ENCODE peak calls at places on chromosome X, in five cellular contexts. D is K562, Q is fibroblast of lung, S is IMR-90, E is A549. W is an unnamed sample.

GRCh38 chrX:116873678-116874077 is 410.9 kb upstream of the CT83 start:
- DNase-seq in D (no peak), Q (peak), S (no peak), E (peak), W (no peak)

GRCh38 chrX:148574247-148574973 is 74.0 kb downstream of the AFF2 start:
- DNase-seq in D (no peak), Q (peak), S (no peak), E (no peak), W (no peak)

GRCh38 chrX:6002056-6002455 is 226.6 kb downstream of the NLGN4X start:
- DNase-seq in D (no peak), Q (no peak), S (no peak), E (no peak), W (peak)

GRCh38 chrX:92232182-92232581 is 453.0 kb downstream of the PCDH11X start:
- DNase-seq in D (no peak), Q (peak), S (peak), E (peak), W (no peak)

GRCh38 chrX:52082578-52082977 is 13.6 kb upstream of the MAGED4B start:
- DNase-seq in D (no peak), Q (peak), S (no peak), E (no peak), W (no peak)

GRCh38 chrX:1093112-1093511 is 119.3 kb downstream of the CRLF2 start:
- DNase-seq in D (no peak), Q (no peak), S (no peak), E (no peak), W (no peak)

GRCh38 chrX:103464071-103464773 is 55.1 kb downstream of the RAB40A start:
- DNase-seq in D (peak), Q (peak), S (peak), E (peak), W (peak)

GRCh38 chrX:131801911-131802310 is 221.2 kb upstream of the STK26 start:
- DNase-seq in D (no peak), Q (no peak), S (no peak), E (no peak), W (no peak)

GRCh38 chrX:29652484-29652883 is 562.9 kb upstream of the MAGEB2 start:
- DNase-seq in D (no peak), Q (peak), S (peak), E (no peak), W (no peak)

GRCh38 chrX:133741303-133741702 is 244.1 kb downstream of the GPC3 start:
- DNase-seq in D (no peak), Q (peak), S (peak), E (no peak), W (no peak)

GRCh38 chrX:46791927-46792825 is 33.3 kb upstream of the SLC9A7 start:
- DNase-seq in D (no peak), Q (peak), S (peak), E (peak), W (no peak)

GRCh38 chrX:330726-331144 is 12.1 kb upstream of the GTPBP6 start:
- DNase-seq in D (no peak), Q (no peak), S (no peak), E (no peak), W (no peak)

GRCh38 chrX:2703991-2704369 is 12.9 kb downstream of the CD99 start:
- DNase-seq in D (no peak), Q (peak), S (no peak), E (no peak), W (peak)

GRCh38 chrX:68648960-68649359 is 1.5 kb downstream of the STARD8 start:
- DNase-seq in D (no peak), Q (peak), S (peak), E (peak), W (no peak)

GRCh38 chrX:68934922-68935321 is 106.1 kb downstream of the EFNB1 start:
- DNase-seq in D (no peak), Q (no peak), S (no peak), E (no peak), W (no peak)

GRCh38 chrX:150696264-150696789 is 3.1 kb downstream of the MTMR1 start:
- DNase-seq in D (no peak), Q (no peak), S (no peak), E (no peak), W (peak)
- TF ChIP-seq CTCF in D (no peak), Q (no peak), S (no peak), E (no peak), W (no peak)

DNA sequence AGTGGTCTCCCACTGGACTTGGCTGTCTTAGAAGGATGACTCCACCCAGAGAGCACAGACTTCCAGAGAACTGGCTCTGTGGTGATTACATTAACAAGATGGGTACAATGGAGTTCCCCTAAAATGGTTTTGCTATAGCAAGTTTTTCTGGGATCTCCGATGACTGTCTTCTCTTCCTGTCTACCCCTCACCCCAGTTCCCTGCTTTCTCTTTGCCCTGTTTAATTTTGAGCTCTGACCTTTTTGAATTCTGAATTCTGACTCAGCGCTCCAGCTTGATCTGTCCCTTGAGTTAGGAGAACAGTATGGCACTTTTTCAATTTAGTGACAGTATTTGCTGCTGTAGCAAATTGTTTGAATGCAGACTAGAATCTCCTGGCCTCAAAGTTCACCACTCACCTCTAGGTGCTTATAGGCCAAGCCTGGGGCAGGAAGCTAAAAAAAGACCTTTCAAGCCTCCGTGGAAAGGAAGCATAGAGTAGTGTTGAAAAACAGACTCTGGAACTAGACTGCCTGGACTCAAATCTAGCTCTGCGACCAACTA is 7.0 kb downstream of the MSN start:
- DNase-seq in D (no peak), Q (peak), S (peak), E (no peak), W (no peak)
- H3K4me2 ChIP-seq in D (peak), Q (peak), S (peak), E (peak), W (peak)

GRCh38 chrX:153597351-153597750 is 1.6 kb downstream of the CCNQ start:
- DNase-seq in D (no peak), Q (no peak), S (no peak), E (no peak), W (no peak)

GRCh38 chrX:153599192-153600031 is 473 bp upstream of the CCNQ start:
- DNase-seq in D (peak), Q (peak), S (peak), E (peak), W (peak)

GRCh38 chrX:153600921-153601320 is 2.0 kb upstream of the CCNQ start:
- DNase-seq in D (no peak), Q (no peak), S (no peak), E (no peak), W (no peak)

GRCh38 chrX:153600032-153600373 is 1.1 kb upstream of the CCNQ start:
- DNase-seq in D (no peak), Q (no peak), S (no peak), E (peak), W (peak)

GRCh38 chrX:153598541-153599191 is at the start of gene CCNQ:
- DNase-seq in D (peak), Q (peak), S (peak), E (peak), W (peak)
- TF ChIP-seq CTCF in D (no peak), Q (no peak), S (no peak), E (no peak), W (no peak)

GRCh38 chrX:129480889-129481288 is 42.4 kb downstream of the SMARCA1 start:
- DNase-seq in D (no peak), Q (no peak), S (no peak), E (no peak), W (no peak)
- H3K4me2 ChIP-seq in D (no peak), Q (no peak), S (no peak), E (no peak), W (no peak)

DNA sequence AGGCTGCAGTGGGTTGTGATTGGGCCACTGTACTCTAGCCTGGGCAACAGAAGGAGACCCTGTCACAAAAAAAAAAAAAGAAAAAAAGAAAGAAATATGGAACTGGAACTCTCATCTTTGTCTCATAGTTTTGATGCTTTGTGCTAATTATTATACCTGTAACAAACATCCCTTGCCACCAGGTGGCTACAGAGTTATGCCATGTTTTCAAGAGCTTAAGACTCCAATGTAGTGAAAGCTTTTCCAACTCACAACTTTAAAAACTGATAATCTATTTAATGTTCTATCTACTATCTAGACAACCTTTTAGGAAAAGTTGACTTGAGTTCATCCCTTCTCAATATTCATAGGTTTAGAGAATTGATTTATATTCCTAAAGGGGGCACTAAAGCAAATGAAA is 42.4 kb downstream of the HTR2C start:
- DNase-seq in D (peak), Q (peak), S (peak), E (peak), W (no peak)
- TF ChIP-seq CTCF in D (peak), Q (peak), S (peak), E (peak), W (no peak)

DNA sequence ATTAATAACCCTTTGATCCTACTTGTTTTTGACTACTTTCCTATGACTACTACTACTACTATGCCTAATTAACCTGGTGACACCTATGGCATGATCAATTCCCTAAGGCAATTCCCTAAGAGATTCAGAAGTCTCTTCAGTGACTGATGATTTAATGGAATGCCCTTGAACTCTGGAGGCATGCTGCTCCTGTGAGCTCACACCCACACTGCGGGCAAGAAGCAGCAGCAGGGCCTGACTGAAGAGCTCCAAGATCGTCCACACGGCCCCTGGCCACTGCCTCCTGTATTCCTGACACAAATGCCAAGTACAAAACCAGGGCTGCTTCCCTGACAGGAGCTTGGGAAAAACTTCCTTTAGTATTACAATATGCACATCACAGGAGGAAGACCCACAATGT is 74.2 kb upstream of the STS start:
- DNase-seq in D (no peak), Q (peak), S (no peak), E (no peak), W (no peak)
- H3K4me2 ChIP-seq in D (no peak), Q (no peak), S (no peak), E (no peak), W (no peak)

GRCh38 chrX:33149085-33149484 is 62.3 kb downstream of the DMD start:
- DNase-seq in D (no peak), Q (no peak), S (no peak), E (no peak), W (no peak)

GRCh38 chrX:33149580-33149979 is 61.8 kb downstream of the DMD start:
- DNase-seq in D (no peak), Q (no peak), S (no peak), E (no peak), W (no peak)
- TF ChIP-seq CTCF in D (no peak), Q (no peak), S (no peak), E (no peak), W (no peak)

GRCh38 chrX:140507982-140508305 is 3.1 kb upstream of the SOX3 start:
- DNase-seq in D (no peak), Q (no peak), S (no peak), E (no peak), W (no peak)
- H3K4me2 ChIP-seq in D (no peak), Q (no peak), S (no peak), E (no peak), W (no peak)

GRCh38 chrX:26848511-26848910 is 614.6 kb downstream of the PPP4R3C start:
- DNase-seq in D (no peak), Q (peak), S (no peak), E (no peak), W (no peak)

DNA sequence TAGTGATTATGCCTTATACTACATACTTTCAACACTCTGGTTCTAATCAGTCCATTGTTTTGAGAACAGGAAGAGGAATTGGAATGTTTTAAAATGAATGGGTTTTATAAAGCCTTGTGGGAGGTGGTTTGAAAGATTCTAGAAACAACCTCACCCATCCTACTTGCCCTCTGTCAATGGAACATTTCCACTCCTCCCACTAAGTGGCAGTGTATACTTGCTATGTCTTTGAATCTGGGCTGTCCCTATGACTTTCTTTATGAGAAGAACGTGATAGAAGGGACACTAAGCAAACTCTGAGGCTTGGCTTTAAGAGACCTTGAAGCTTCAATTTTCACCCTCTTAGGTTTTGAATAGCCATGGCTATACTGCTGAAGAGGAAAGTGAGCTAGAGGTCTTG is 611.2 kb downstream of the PPP4R3C start:
- DNase-seq in D (no peak), Q (peak), S (no peak), E (no peak), W (no peak)
- TF ChIP-seq CTCF in D (no peak), Q (peak), S (no peak), E (no peak), W (peak)

W was measured in DND-41.